ENCODE peak calls at places on chromosomes 12 and 14, in ten cellular contexts. One of them, this sample, is unnamed.

GRCh38 chr14:94028450-94028826 is 2.3 kb downstream of the OTUB2 start:
- DNase-seq in mammary epithelial cell: peak
- DNase-seq in lower lobe of right lung: no peak
- DNase-seq in ELF-1: no peak
- DNase-seq in activated CD4-positive, CD25-positive, alpha-beta regulatory T cell: no peak
- DNase-seq in OCI-M1: no peak
- DNase-seq in occipital lobe: no peak
- DNase-seq in GM10248: peak
- DNase-seq in GM04503: no peak
- DNase-seq in amniotic stem cell: no peak
- DNase-seq in this sample: no peak

GRCh38 chr14:82009076-82009475 is 475.4 kb upstream of the SEL1L start:
- DNase-seq in mammary epithelial cell: no peak
- DNase-seq in lower lobe of right lung: no peak
- DNase-seq in ELF-1: no peak
- DNase-seq in activated CD4-positive, CD25-positive, alpha-beta regulatory T cell: no peak
- DNase-seq in OCI-M1: peak
- DNase-seq in occipital lobe: no peak
- DNase-seq in GM10248: no peak
- DNase-seq in GM04503: no peak
- DNase-seq in amniotic stem cell: no peak
- DNase-seq in this sample: no peak

GRCh38 chr14:38248629-38249028 is 7.3 kb downstream of the CLEC14A start:
- DNase-seq in mammary epithelial cell: no peak
- DNase-seq in lower lobe of right lung: no peak
- DNase-seq in ELF-1: peak
- DNase-seq in activated CD4-positive, CD25-positive, alpha-beta regulatory T cell: no peak
- DNase-seq in OCI-M1: no peak
- DNase-seq in occipital lobe: no peak
- DNase-seq in GM10248: no peak
- DNase-seq in GM04503: no peak
- DNase-seq in amniotic stem cell: no peak
- DNase-seq in this sample: no peak

GRCh38 chr12:111488271-111488670 is 82.5 kb downstream of the SH2B3 start:
- DNase-seq in mammary epithelial cell: no peak
- DNase-seq in lower lobe of right lung: no peak
- DNase-seq in ELF-1: no peak
- DNase-seq in activated CD4-positive, CD25-positive, alpha-beta regulatory T cell: no peak
- DNase-seq in OCI-M1: no peak
- DNase-seq in occipital lobe: no peak
- DNase-seq in GM10248: no peak
- DNase-seq in GM04503: no peak
- DNase-seq in amniotic stem cell: no peak
- DNase-seq in this sample: no peak

GRCh38 chr12:52171950-52172512 is 19.8 kb downstream of the KRT80 start:
- DNase-seq in mammary epithelial cell: peak
- DNase-seq in lower lobe of right lung: peak
- DNase-seq in ELF-1: peak
- DNase-seq in activated CD4-positive, CD25-positive, alpha-beta regulatory T cell: no peak
- DNase-seq in OCI-M1: peak
- DNase-seq in occipital lobe: no peak
- DNase-seq in GM10248: no peak
- DNase-seq in GM04503: no peak
- DNase-seq in amniotic stem cell: no peak
- DNase-seq in this sample: no peak

GRCh38 chr12:28025821-28026505 is 53.4 kb upstream of the PTHLH start:
- DNase-seq in mammary epithelial cell: no peak
- DNase-seq in lower lobe of right lung: no peak
- DNase-seq in ELF-1: peak
- DNase-seq in activated CD4-positive, CD25-positive, alpha-beta regulatory T cell: no peak
- DNase-seq in OCI-M1: no peak
- DNase-seq in occipital lobe: no peak
- DNase-seq in GM10248: no peak
- DNase-seq in GM04503: no peak
- DNase-seq in amniotic stem cell: no peak
- DNase-seq in this sample: no peak

GRCh38 chr14:96094211-96094610 is 55.0 kb downstream of the C14orf132 start:
- DNase-seq in mammary epithelial cell: no peak
- DNase-seq in lower lobe of right lung: no peak
- DNase-seq in ELF-1: peak
- DNase-seq in activated CD4-positive, CD25-positive, alpha-beta regulatory T cell: no peak
- DNase-seq in OCI-M1: no peak
- DNase-seq in occipital lobe: no peak
- DNase-seq in GM10248: no peak
- DNase-seq in GM04503: no peak
- DNase-seq in amniotic stem cell: no peak
- DNase-seq in this sample: no peak

GRCh38 chr14:69716483-69717187 is 50.3 kb upstream of the SRSF5 start:
- DNase-seq in mammary epithelial cell: peak
- DNase-seq in lower lobe of right lung: no peak
- DNase-seq in ELF-1: no peak
- DNase-seq in activated CD4-positive, CD25-positive, alpha-beta regulatory T cell: no peak
- DNase-seq in OCI-M1: peak
- DNase-seq in occipital lobe: no peak
- DNase-seq in GM10248: no peak
- DNase-seq in GM04503: peak
- DNase-seq in amniotic stem cell: no peak
- DNase-seq in this sample: no peak

GRCh38 chr12:68332726-68333630 is 816 bp upstream of the MDM1 start:
- DNase-seq in mammary epithelial cell: no peak
- DNase-seq in lower lobe of right lung: no peak
- DNase-seq in ELF-1: no peak
- DNase-seq in activated CD4-positive, CD25-positive, alpha-beta regulatory T cell: no peak
- DNase-seq in OCI-M1: no peak
- DNase-seq in occipital lobe: no peak
- DNase-seq in GM10248: no peak
- DNase-seq in GM04503: no peak
- DNase-seq in amniotic stem cell: no peak
- DNase-seq in this sample: no peak

GRCh38 chr12:71162832-71163711 is 5.3 kb upstream of the TSPAN8 start:
- DNase-seq in mammary epithelial cell: no peak
- DNase-seq in lower lobe of right lung: no peak
- DNase-seq in ELF-1: no peak
- DNase-seq in activated CD4-positive, CD25-positive, alpha-beta regulatory T cell: no peak
- DNase-seq in OCI-M1: no peak
- DNase-seq in occipital lobe: no peak
- DNase-seq in GM10248: no peak
- DNase-seq in GM04503: no peak
- DNase-seq in amniotic stem cell: no peak
- DNase-seq in this sample: peak

GRCh38 chr12:122721057-122721545 is 4.5 kb upstream of the HCAR3 start:
- DNase-seq in mammary epithelial cell: peak
- DNase-seq in lower lobe of right lung: no peak
- DNase-seq in ELF-1: no peak
- DNase-seq in activated CD4-positive, CD25-positive, alpha-beta regulatory T cell: no peak
- DNase-seq in OCI-M1: no peak
- DNase-seq in occipital lobe: no peak
- DNase-seq in GM10248: peak
- DNase-seq in GM04503: no peak
- DNase-seq in amniotic stem cell: no peak
- DNase-seq in this sample: peak

GRCh38 chr12:15227004-15227679 is 5.9 kb upstream of the RERG start:
- DNase-seq in mammary epithelial cell: peak
- DNase-seq in lower lobe of right lung: peak
- DNase-seq in ELF-1: peak
- DNase-seq in activated CD4-positive, CD25-positive, alpha-beta regulatory T cell: no peak
- DNase-seq in OCI-M1: peak
- DNase-seq in occipital lobe: no peak
- DNase-seq in GM10248: peak
- DNase-seq in GM04503: no peak
- DNase-seq in amniotic stem cell: peak
- DNase-seq in this sample: peak

GRCh38 chr14:50785506-50786063 is 45.4 kb downstream of the NIN start:
- DNase-seq in mammary epithelial cell: no peak
- DNase-seq in lower lobe of right lung: no peak
- DNase-seq in ELF-1: peak
- DNase-seq in activated CD4-positive, CD25-positive, alpha-beta regulatory T cell: no peak
- DNase-seq in OCI-M1: no peak
- DNase-seq in occipital lobe: no peak
- DNase-seq in GM10248: no peak
- DNase-seq in GM04503: no peak
- DNase-seq in amniotic stem cell: no peak
- DNase-seq in this sample: no peak

GRCh38 chr14:71932229-71932951 is at the start of gene RGS6:
- DNase-seq in mammary epithelial cell: peak
- DNase-seq in lower lobe of right lung: peak
- DNase-seq in ELF-1: peak
- DNase-seq in activated CD4-positive, CD25-positive, alpha-beta regulatory T cell: no peak
- DNase-seq in OCI-M1: peak
- DNase-seq in occipital lobe: peak
- DNase-seq in GM10248: peak
- DNase-seq in GM04503: no peak
- DNase-seq in amniotic stem cell: no peak
- DNase-seq in this sample: peak

GRCh38 chr14:84036863-84037262 is 1493.1 kb upstream of the FLRT2 start:
- DNase-seq in mammary epithelial cell: peak
- DNase-seq in lower lobe of right lung: no peak
- DNase-seq in ELF-1: peak
- DNase-seq in activated CD4-positive, CD25-positive, alpha-beta regulatory T cell: no peak
- DNase-seq in OCI-M1: peak
- DNase-seq in occipital lobe: no peak
- DNase-seq in GM10248: no peak
- DNase-seq in GM04503: peak
- DNase-seq in amniotic stem cell: peak
- DNase-seq in this sample: no peak

GRCh38 chr14:68549057-68549421 is 243.8 kb downstream of the ZFP36L1 start:
- DNase-seq in mammary epithelial cell: peak
- DNase-seq in lower lobe of right lung: no peak
- DNase-seq in ELF-1: no peak
- DNase-seq in activated CD4-positive, CD25-positive, alpha-beta regulatory T cell: no peak
- DNase-seq in OCI-M1: no peak
- DNase-seq in occipital lobe: no peak
- DNase-seq in GM10248: no peak
- DNase-seq in GM04503: peak
- DNase-seq in amniotic stem cell: peak
- DNase-seq in this sample: no peak

GRCh38 chr12:132506730-132507538 is 17.0 kb downstream of the FBRSL1 start:
- DNase-seq in mammary epithelial cell: no peak
- DNase-seq in lower lobe of right lung: peak
- DNase-seq in ELF-1: peak
- DNase-seq in activated CD4-positive, CD25-positive, alpha-beta regulatory T cell: peak
- DNase-seq in OCI-M1: no peak
- DNase-seq in occipital lobe: no peak
- DNase-seq in GM10248: peak
- DNase-seq in GM04503: no peak
- DNase-seq in amniotic stem cell: no peak
- DNase-seq in this sample: peak

GRCh38 chr14:20568393-20568792 is 7.5 kb upstream of the RNASE9 start:
- DNase-seq in mammary epithelial cell: no peak
- DNase-seq in lower lobe of right lung: no peak
- DNase-seq in ELF-1: no peak
- DNase-seq in activated CD4-positive, CD25-positive, alpha-beta regulatory T cell: no peak
- DNase-seq in OCI-M1: no peak
- DNase-seq in occipital lobe: no peak
- DNase-seq in GM10248: no peak
- DNase-seq in GM04503: no peak
- DNase-seq in amniotic stem cell: no peak
- DNase-seq in this sample: no peak

GRCh38 chr14:21408152-21408551 is 24.3 kb upstream of the SUPT16H start:
- DNase-seq in mammary epithelial cell: peak
- DNase-seq in lower lobe of right lung: no peak
- DNase-seq in ELF-1: no peak
- DNase-seq in activated CD4-positive, CD25-positive, alpha-beta regulatory T cell: no peak
- DNase-seq in OCI-M1: no peak
- DNase-seq in occipital lobe: no peak
- DNase-seq in GM10248: no peak
- DNase-seq in GM04503: peak
- DNase-seq in amniotic stem cell: peak
- DNase-seq in this sample: no peak

GRCh38 chr12:21940972-21941521 is at the start of gene ABCC9:
- DNase-seq in mammary epithelial cell: no peak
- DNase-seq in lower lobe of right lung: peak
- DNase-seq in ELF-1: peak
- DNase-seq in activated CD4-positive, CD25-positive, alpha-beta regulatory T cell: no peak
- DNase-seq in OCI-M1: no peak
- DNase-seq in occipital lobe: no peak
- DNase-seq in GM10248: peak
- DNase-seq in GM04503: no peak
- DNase-seq in amniotic stem cell: no peak
- DNase-seq in this sample: peak

GRCh38 chr14:75452900-75453816 is 25.3 kb downstream of the JDP2 start:
- DNase-seq in mammary epithelial cell: peak
- DNase-seq in lower lobe of right lung: peak
- DNase-seq in ELF-1: peak
- DNase-seq in activated CD4-positive, CD25-positive, alpha-beta regulatory T cell: no peak
- DNase-seq in OCI-M1: no peak
- DNase-seq in occipital lobe: peak
- DNase-seq in GM10248: no peak
- DNase-seq in GM04503: peak
- DNase-seq in amniotic stem cell: peak
- DNase-seq in this sample: peak

GRCh38 chr12:47207005-47207717 is 127.4 kb upstream of the AMIGO2 start:
- DNase-seq in mammary epithelial cell: no peak
- DNase-seq in lower lobe of right lung: peak
- DNase-seq in ELF-1: no peak
- DNase-seq in activated CD4-positive, CD25-positive, alpha-beta regulatory T cell: peak
- DNase-seq in OCI-M1: peak
- DNase-seq in occipital lobe: no peak
- DNase-seq in GM10248: no peak
- DNase-seq in GM04503: no peak
- DNase-seq in amniotic stem cell: no peak
- DNase-seq in this sample: peak

GRCh38 chr12:56256326-56256960 is 1.7 kb downstream of the ANKRD52 start:
- DNase-seq in mammary epithelial cell: no peak
- DNase-seq in lower lobe of right lung: no peak
- DNase-seq in ELF-1: no peak
- DNase-seq in activated CD4-positive, CD25-positive, alpha-beta regulatory T cell: no peak
- DNase-seq in OCI-M1: no peak
- DNase-seq in occipital lobe: peak
- DNase-seq in GM10248: no peak
- DNase-seq in GM04503: no peak
- DNase-seq in amniotic stem cell: no peak
- DNase-seq in this sample: no peak

GRCh38 chr12:107560906-107561285 is 124.7 kb upstream of the PWP1 start:
- DNase-seq in mammary epithelial cell: peak
- DNase-seq in lower lobe of right lung: no peak
- DNase-seq in ELF-1: peak
- DNase-seq in activated CD4-positive, CD25-positive, alpha-beta regulatory T cell: no peak
- DNase-seq in OCI-M1: no peak
- DNase-seq in occipital lobe: no peak
- DNase-seq in GM10248: no peak
- DNase-seq in GM04503: no peak
- DNase-seq in amniotic stem cell: no peak
- DNase-seq in this sample: no peak

GRCh38 chr12:84502907-84503787 is 409.5 kb downstream of the SLC6A15 start:
- DNase-seq in mammary epithelial cell: peak
- DNase-seq in lower lobe of right lung: no peak
- DNase-seq in ELF-1: peak
- DNase-seq in activated CD4-positive, CD25-positive, alpha-beta regulatory T cell: no peak
- DNase-seq in OCI-M1: peak
- DNase-seq in occipital lobe: no peak
- DNase-seq in GM10248: peak
- DNase-seq in GM04503: peak
- DNase-seq in amniotic stem cell: peak
- DNase-seq in this sample: peak

GRCh38 chr14:104865069-104865630 is at the start of gene CEP170B:
- DNase-seq in mammary epithelial cell: peak
- DNase-seq in lower lobe of right lung: peak
- DNase-seq in ELF-1: no peak
- DNase-seq in activated CD4-positive, CD25-positive, alpha-beta regulatory T cell: peak
- DNase-seq in OCI-M1: no peak
- DNase-seq in occipital lobe: no peak
- DNase-seq in GM10248: peak
- DNase-seq in GM04503: no peak
- DNase-seq in amniotic stem cell: no peak
- DNase-seq in this sample: peak

GRCh38 chr14:99211410-99211809 is 60.6 kb downstream of the BCL11B start:
- DNase-seq in mammary epithelial cell: no peak
- DNase-seq in lower lobe of right lung: no peak
- DNase-seq in ELF-1: no peak
- DNase-seq in activated CD4-positive, CD25-positive, alpha-beta regulatory T cell: no peak
- DNase-seq in OCI-M1: no peak
- DNase-seq in occipital lobe: no peak
- DNase-seq in GM10248: no peak
- DNase-seq in GM04503: no peak
- DNase-seq in amniotic stem cell: no peak
- DNase-seq in this sample: no peak

GRCh38 chr14:101584049-101584859 is 23.0 kb downstream of the DIO3 start:
- DNase-seq in mammary epithelial cell: no peak
- DNase-seq in lower lobe of right lung: no peak
- DNase-seq in ELF-1: no peak
- DNase-seq in activated CD4-positive, CD25-positive, alpha-beta regulatory T cell: no peak
- DNase-seq in OCI-M1: no peak
- DNase-seq in occipital lobe: no peak
- DNase-seq in GM10248: no peak
- DNase-seq in GM04503: peak
- DNase-seq in amniotic stem cell: no peak
- DNase-seq in this sample: peak